ENCODE peak calls at places on chromosomes 5 and 9, in eight cellular contexts. C is lower leg skin, W is heart left ventricle, O is A549, Z is upper lobe of left lung, M is erythroblast, V is tibial nerve, T is adrenal gland. J is an unnamed sample.

GRCh38 chr9:99054581-99054980 is 50.3 kb upstream of the TGFBR1 start:
- DNase-seq in C (no peak), W (no peak), O (no peak), Z (no peak), M (no peak), V (no peak), T (no peak), J (no peak)

GRCh38 chr5:10453564-10453963 is 11.9 kb downstream of the ROPN1L start:
- DNase-seq in C (no peak), W (no peak), O (peak), Z (no peak), M (no peak), V (no peak), T (no peak), J (peak)

GRCh38 chr9:134066923-134067851 is 639 bp downstream of the BRD3 start:
- DNase-seq in C (no peak), W (no peak), O (peak), Z (peak), M (peak), V (no peak), T (peak), J (peak)

GRCh38 chr9:5518937-5519319 is 8.6 kb downstream of the PDCD1LG2 start:
- DNase-seq in C (no peak), W (no peak), O (no peak), Z (no peak), M (no peak), V (no peak), T (no peak), J (no peak)

GRCh38 chr5:132747064-132747692 is at the start of gene CCNI2:
- DNase-seq in C (no peak), W (peak), O (peak), Z (peak), M (peak), V (no peak), T (no peak), J (no peak)

GRCh38 chr5:132184588-132184987 is 43.1 kb downstream of the P4HA2 start:
- DNase-seq in C (no peak), W (no peak), O (peak), Z (no peak), M (peak), V (no peak), T (no peak), J (no peak)

GRCh38 chr9:135565141-135565628 is 3.6 kb downstream of the PAEP start:
- DNase-seq in C (no peak), W (no peak), O (no peak), Z (peak), M (no peak), V (no peak), T (no peak), J (no peak)

GRCh38 chr5:3904584-3904983 is 309.0 kb downstream of the IRX1 start:
- DNase-seq in C (no peak), W (no peak), O (no peak), Z (no peak), M (no peak), V (no peak), T (no peak), J (no peak)

GRCh38 chr9:13295556-13295955 is 16.1 kb upstream of the MPDZ start:
- DNase-seq in C (no peak), W (no peak), O (no peak), Z (no peak), M (no peak), V (no peak), T (no peak), J (no peak)

GRCh38 chr5:173884402-173885053 is 3.6 kb upstream of the CPEB4 start:
- DNase-seq in C (no peak), W (no peak), O (no peak), Z (no peak), M (peak), V (no peak), T (no peak), J (no peak)

GRCh38 chr5:54867310-54867944 is 118.0 kb downstream of the ESM1 start:
- DNase-seq in C (no peak), W (no peak), O (peak), Z (no peak), M (peak), V (no peak), T (no peak), J (peak)

GRCh38 chr9:117720066-117720465 is 15.9 kb downstream of the TLR4 start:
- DNase-seq in C (no peak), W (no peak), O (no peak), Z (no peak), M (no peak), V (no peak), T (no peak), J (no peak)

GRCh38 chr5:9507974-9508373 is 37.9 kb downstream of the SEMA5A start:
- DNase-seq in C (no peak), W (no peak), O (no peak), Z (no peak), M (no peak), V (no peak), T (no peak), J (no peak)

DNA sequence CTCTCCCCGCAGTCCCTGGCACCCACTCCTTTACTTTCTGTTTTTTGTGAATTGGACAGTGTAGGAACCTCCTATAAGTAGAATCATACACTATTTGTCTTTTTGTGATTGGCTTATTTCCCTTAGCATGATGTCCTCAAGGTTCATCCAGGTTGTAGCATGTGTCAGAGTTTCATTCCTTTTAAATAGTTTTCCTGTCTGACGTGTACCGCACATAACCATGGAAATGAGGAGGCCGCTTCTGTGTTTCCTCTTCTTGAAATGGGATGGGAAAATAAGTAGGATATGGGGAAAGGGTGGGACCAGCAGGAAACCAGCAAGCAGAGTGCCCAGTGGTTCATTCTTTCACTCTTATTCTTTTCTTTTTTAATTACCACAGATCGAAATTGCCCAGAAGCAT is 72.6 kb upstream of the ENTREP1 start:
- DNase-seq in C (no peak), W (no peak), O (no peak), Z (no peak), M (no peak), V (no peak), T (no peak), J (no peak)
- TF ChIP-seq POLR2A in C (no peak), W (no peak), O (no peak), Z (no peak), M (no peak), V (no peak), T (no peak), J (no peak)

GRCh38 chr5:100779669-100780375 is 123.3 kb downstream of the ST8SIA4 start:
- DNase-seq in C (peak), W (no peak), O (no peak), Z (no peak), M (peak), V (peak), T (peak), J (no peak)

GRCh38 chr5:100777680-100778281 is 125.3 kb downstream of the ST8SIA4 start:
- DNase-seq in C (peak), W (no peak), O (peak), Z (no peak), M (no peak), V (peak), T (peak), J (peak)

GRCh38 chr5:100776244-100776643 is 126.8 kb downstream of the ST8SIA4 start:
- DNase-seq in C (no peak), W (no peak), O (no peak), Z (no peak), M (no peak), V (no peak), T (no peak), J (no peak)

GRCh38 chr5:100780376-100780870 is 122.7 kb downstream of the ST8SIA4 start:
- DNase-seq in C (no peak), W (no peak), O (no peak), Z (no peak), M (no peak), V (no peak), T (no peak), J (no peak)
- TF ChIP-seq POLR2A in C (no peak), W (no peak), O (no peak), Z (no peak), M (no peak), V (no peak), T (no peak), J (no peak)

GRCh38 chr9:100426532-100427365 is at the start of gene MSANTD3:
- DNase-seq in C (peak), W (peak), O (peak), Z (peak), M (peak), V (no peak), T (peak), J (peak)
- TF ChIP-seq POLR2A in C (no peak), W (peak), O (peak), Z (no peak), M (peak), V (no peak), T (no peak), J (peak)

GRCh38 chr9:91423785-91424402 is at the start of gene NFIL3:
- DNase-seq in C (peak), W (peak), O (peak), Z (peak), M (peak), V (peak), T (peak), J (peak)
- TF ChIP-seq POLR2A in C (no peak), W (peak), O (peak), Z (peak), M (no peak), V (peak), T (peak), J (peak)

GRCh38 chr9:33816327-33817252 is at the start of gene UBE2R2:
- DNase-seq in C (peak), W (peak), O (peak), Z (peak), M (peak), V (peak), T (peak), J (peak)
- TF ChIP-seq POLR2A in C (no peak), W (peak), O (peak), Z (peak), M (peak), V (peak), T (peak), J (peak)

DNA sequence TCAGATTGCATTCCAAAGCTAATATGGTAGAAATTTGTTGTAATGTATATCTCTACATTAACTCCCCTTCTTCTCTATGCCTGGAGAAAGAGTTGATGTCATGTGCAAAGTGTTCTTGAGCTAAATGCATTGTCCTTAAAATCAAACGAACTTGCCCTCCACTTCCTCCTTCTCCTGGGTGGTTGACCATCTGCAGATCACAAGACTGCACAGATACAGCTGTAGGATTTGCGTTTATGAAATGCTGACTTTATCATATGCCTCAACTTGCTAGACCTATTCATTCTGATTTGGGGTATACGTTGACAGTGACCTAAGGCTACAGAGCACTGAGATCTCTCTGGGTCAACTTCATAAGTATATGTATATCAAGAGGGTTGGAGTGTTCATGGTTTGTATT is 8.3 kb downstream of the TRIM32 start:
- DNase-seq in C (peak), W (no peak), O (no peak), Z (no peak), M (no peak), V (peak), T (no peak), J (no peak)
- TF ChIP-seq POLR2A in C (no peak), W (no peak), O (no peak), Z (no peak), M (no peak), V (no peak), T (no peak), J (no peak)